ENCODE peak calls at places on chromosomes 1 and 21, in four cellular contexts. One of them, this sample, is unnamed. For H3K4me1, the result is how much of the 10 kb centered on the place peaks cover.

GRCh38 chr1:232988572-232989040 is 38.2 kb downstream of the NTPCR start:
- DNase-seq in thyroid gland: no peak
- DNase-seq in right atrium auricular region: no peak
- DNase-seq in tibial artery: no peak
- DNase-seq in this sample: no peak

GRCh38 chr1:223244366-223245103 is 101.5 kb upstream of the TLR5 start:
- DNase-seq in thyroid gland: no peak
- DNase-seq in right atrium auricular region: no peak
- DNase-seq in tibial artery: no peak
- DNase-seq in this sample: no peak

GRCh38 chr1:155184835-155185782 is 11.5 kb downstream of the TRIM46 start:
- DNase-seq in thyroid gland: no peak
- DNase-seq in right atrium auricular region: no peak
- DNase-seq in tibial artery: no peak
- DNase-seq in this sample: peak

GRCh38 chr1:247119600-247120407 is 15.6 kb upstream of the ZNF669 start:
- DNase-seq in thyroid gland: no peak
- DNase-seq in right atrium auricular region: no peak
- DNase-seq in tibial artery: no peak
- DNase-seq in this sample: no peak

GRCh38 chr1:209893751-209894150 is 44.3 kb upstream of the SYT14 start:
- DNase-seq in thyroid gland: no peak
- DNase-seq in right atrium auricular region: no peak
- DNase-seq in tibial artery: no peak
- DNase-seq in this sample: no peak

GRCh38 chr1:39642796-39643195 is 3.4 kb upstream of the HEYL start:
- DNase-seq in thyroid gland: no peak
- DNase-seq in right atrium auricular region: no peak
- DNase-seq in tibial artery: peak
- DNase-seq in this sample: no peak

GRCh38 chr1:203553501-203553900 is 59.5 kb downstream of the OPTC start:
- DNase-seq in thyroid gland: peak
- DNase-seq in right atrium auricular region: no peak
- DNase-seq in tibial artery: no peak
- DNase-seq in this sample: no peak

GRCh38 chr1:3062616-3063378 is 6.2 kb upstream of the PRDM16 start:
- DNase-seq in thyroid gland: no peak
- DNase-seq in right atrium auricular region: no peak
- DNase-seq in tibial artery: no peak
- DNase-seq in this sample: no peak

GRCh38 chr21:44289381-44290010 is 3.8 kb downstream of the AIRE start:
- DNase-seq in thyroid gland: no peak
- DNase-seq in right atrium auricular region: no peak
- DNase-seq in tibial artery: no peak
- DNase-seq in this sample: no peak

GRCh38 chr1:100921110-100921706 is 25.3 kb downstream of the SLC30A7 start:
- DNase-seq in thyroid gland: no peak
- DNase-seq in right atrium auricular region: no peak
- DNase-seq in tibial artery: no peak
- DNase-seq in this sample: no peak

GRCh38 chr21:33541105-33541711 is 709 bp downstream of the GART start:
- DNase-seq in thyroid gland: no peak
- DNase-seq in right atrium auricular region: no peak
- DNase-seq in tibial artery: no peak
- DNase-seq in this sample: no peak

GRCh38 chr1:174160109-174160473 is 771 bp downstream of the RABGAP1L start:
- DNase-seq in thyroid gland: peak
- DNase-seq in right atrium auricular region: peak
- DNase-seq in tibial artery: peak
- DNase-seq in this sample: peak

GRCh38 chr1:96971849-96972602 is 250.4 kb downstream of the PTBP2 start:
- DNase-seq in thyroid gland: no peak
- DNase-seq in right atrium auricular region: no peak
- DNase-seq in tibial artery: no peak
- DNase-seq in this sample: no peak

GRCh38 chr1:118627435-118627834 is 360.7 kb downstream of the TBX15 start:
- DNase-seq in thyroid gland: no peak
- DNase-seq in right atrium auricular region: no peak
- DNase-seq in tibial artery: no peak
- DNase-seq in this sample: no peak

GRCh38 chr1:30420519-30421050 is 302.8 kb downstream of the MATN1 start:
- DNase-seq in thyroid gland: no peak
- DNase-seq in right atrium auricular region: peak
- DNase-seq in tibial artery: no peak
- DNase-seq in this sample: no peak

GRCh38 chr1:92277105-92277504 is 21.7 kb downstream of the GLMN start:
- DNase-seq in thyroid gland: no peak
- DNase-seq in right atrium auricular region: no peak
- DNase-seq in tibial artery: no peak
- DNase-seq in this sample: no peak

GRCh38 chr1:12172042-12172851 is 5.5 kb downstream of the TNFRSF1B start:
- DNase-seq in thyroid gland: no peak
- DNase-seq in right atrium auricular region: no peak
- DNase-seq in tibial artery: no peak
- DNase-seq in this sample: no peak

GRCh38 chr1:19885821-19886220 is 3.6 kb downstream of the OTUD3 start:
- DNase-seq in thyroid gland: no peak
- DNase-seq in right atrium auricular region: no peak
- DNase-seq in tibial artery: no peak
- DNase-seq in this sample: no peak

GRCh38 chr1:216710042-216710441 is 13.2 kb downstream of the ESRRG start:
- DNase-seq in thyroid gland: no peak
- DNase-seq in right atrium auricular region: no peak
- DNase-seq in tibial artery: no peak
- DNase-seq in this sample: no peak

GRCh38 chr1:2556277-2557145 is at the start of gene TNFRSF14:
- DNase-seq in thyroid gland: peak
- DNase-seq in right atrium auricular region: peak
- DNase-seq in tibial artery: peak
- DNase-seq in this sample: no peak

GRCh38 chr1:19028110-19028509 is 71.6 kb upstream of the IFFO2 start:
- DNase-seq in thyroid gland: no peak
- DNase-seq in right atrium auricular region: no peak
- DNase-seq in tibial artery: no peak
- DNase-seq in this sample: no peak

GRCh38 chr1:192788184-192788583 is 20.7 kb upstream of the RGS2 start:
- DNase-seq in thyroid gland: no peak
- DNase-seq in right atrium auricular region: peak
- DNase-seq in tibial artery: peak
- DNase-seq in this sample: no peak

GRCh38 chr1:41102208-41102607 is 80.7 kb upstream of the SLFNL1 start:
- DNase-seq in thyroid gland: peak
- DNase-seq in right atrium auricular region: peak
- DNase-seq in tibial artery: peak
- DNase-seq in this sample: peak

GRCh38 chr21:17451364-17451869 is 61.4 kb upstream of the CXADR start:
- DNase-seq in thyroid gland: no peak
- DNase-seq in right atrium auricular region: no peak
- DNase-seq in tibial artery: peak
- DNase-seq in this sample: no peak

GRCh38 chr1:112673589-112674439 is 645 bp upstream of the MOV10 start:
- DNase-seq in thyroid gland: peak
- DNase-seq in right atrium auricular region: no peak
- DNase-seq in tibial artery: peak
- DNase-seq in this sample: no peak

GRCh38 chr1:111197598-111198289 is 2.7 kb downstream of the DENND2D start:
- DNase-seq in thyroid gland: no peak
- DNase-seq in right atrium auricular region: peak
- DNase-seq in tibial artery: no peak
- DNase-seq in this sample: no peak

GRCh38 chr1:207922554-207922953 is 11.6 kb upstream of the CD34 start:
- DNase-seq in thyroid gland: no peak
- DNase-seq in right atrium auricular region: no peak
- DNase-seq in tibial artery: no peak
- DNase-seq in this sample: peak

GRCh38 chr1:194843077-194843476 is 1656.7 kb upstream of the B3GALT2 start:
- DNase-seq in thyroid gland: no peak
- DNase-seq in right atrium auricular region: no peak
- DNase-seq in tibial artery: no peak
- DNase-seq in this sample: no peak

GRCh38 chr1:154260127-154260526 is 12.3 kb upstream of the HAX1 start:
- DNase-seq in thyroid gland: no peak
- DNase-seq in right atrium auricular region: no peak
- DNase-seq in tibial artery: no peak
- DNase-seq in this sample: no peak

GRCh38 chr1:13921190-13921589 is 221.2 kb downstream of the PRDM2 start:
- DNase-seq in thyroid gland: no peak
- DNase-seq in right atrium auricular region: no peak
- DNase-seq in tibial artery: no peak
- DNase-seq in this sample: no peak

GRCh38 chr21:38984568-38984967 is 178.8 kb downstream of the ETS2 start:
- DNase-seq in thyroid gland: no peak
- DNase-seq in right atrium auricular region: no peak
- DNase-seq in tibial artery: no peak
- DNase-seq in this sample: no peak

GRCh38 chr1:92736395-92736794 is 48.5 kb downstream of the EVI5 start:
- DNase-seq in thyroid gland: no peak
- DNase-seq in right atrium auricular region: no peak
- DNase-seq in tibial artery: no peak
- DNase-seq in this sample: no peak

GRCh38 chr1:202575906-202576653 is 134.2 kb downstream of the SYT2 start:
- DNase-seq in thyroid gland: no peak
- DNase-seq in right atrium auricular region: no peak
- DNase-seq in tibial artery: no peak
- DNase-seq in this sample: no peak

GRCh38 chr1:170041423-170042207 is 32.9 kb downstream of the KIFAP3 start:
- DNase-seq in thyroid gland: no peak
- DNase-seq in right atrium auricular region: no peak
- DNase-seq in tibial artery: no peak
- DNase-seq in this sample: no peak

GRCh38 chr1:223010552-223011229 is 132.4 kb downstream of the TLR5 start:
- DNase-seq in thyroid gland: no peak
- DNase-seq in right atrium auricular region: no peak
- DNase-seq in tibial artery: no peak
- DNase-seq in this sample: no peak

DNA sequence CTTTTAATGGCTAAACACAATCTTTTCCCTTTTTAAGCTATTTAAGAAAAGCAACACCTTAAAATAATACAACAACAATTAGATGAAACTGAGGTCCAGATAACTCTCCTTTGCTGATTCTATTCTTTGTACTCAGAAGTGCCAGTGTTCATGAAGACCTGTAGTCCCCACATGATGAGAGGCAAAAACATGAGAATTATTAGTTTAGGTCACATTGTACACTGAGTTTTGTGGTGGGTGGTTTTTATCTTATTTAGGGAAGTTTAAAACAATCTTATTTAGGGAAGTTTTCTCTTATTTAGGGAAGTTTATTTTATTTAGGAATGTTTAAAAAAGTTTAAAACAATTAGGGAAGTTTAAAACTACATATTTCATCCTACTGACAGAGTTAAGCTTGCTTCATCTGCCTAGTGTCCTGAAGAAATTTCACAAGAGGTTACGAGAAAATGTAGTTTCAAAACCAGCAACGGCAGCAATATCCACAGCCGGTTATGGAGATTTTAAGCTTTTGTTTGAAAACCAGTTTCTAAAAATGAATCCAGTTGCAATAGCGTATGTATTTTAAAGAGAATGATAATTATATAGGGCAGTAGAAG is 7.8 kb upstream of the OR14I1 start:
- DNase-seq in thyroid gland: no peak
- DNase-seq in right atrium auricular region: no peak
- DNase-seq in tibial artery: no peak
- DNase-seq in this sample: no peak
- H3K4me1 ChIP-seq in thyroid gland: under half
- H3K4me1 ChIP-seq in right atrium auricular region: under half
- H3K4me1 ChIP-seq in tibial artery: under half
- H3K4me1 ChIP-seq in this sample: under half

GRCh38 chr1:221069956-221070355 is 190.7 kb downstream of the HLX start:
- DNase-seq in thyroid gland: no peak
- DNase-seq in right atrium auricular region: no peak
- DNase-seq in tibial artery: no peak
- DNase-seq in this sample: no peak
- H3K4me1 ChIP-seq in thyroid gland: under half
- H3K4me1 ChIP-seq in right atrium auricular region: under half
- H3K4me1 ChIP-seq in tibial artery: under half
- H3K4me1 ChIP-seq in this sample: under half

DNA sequence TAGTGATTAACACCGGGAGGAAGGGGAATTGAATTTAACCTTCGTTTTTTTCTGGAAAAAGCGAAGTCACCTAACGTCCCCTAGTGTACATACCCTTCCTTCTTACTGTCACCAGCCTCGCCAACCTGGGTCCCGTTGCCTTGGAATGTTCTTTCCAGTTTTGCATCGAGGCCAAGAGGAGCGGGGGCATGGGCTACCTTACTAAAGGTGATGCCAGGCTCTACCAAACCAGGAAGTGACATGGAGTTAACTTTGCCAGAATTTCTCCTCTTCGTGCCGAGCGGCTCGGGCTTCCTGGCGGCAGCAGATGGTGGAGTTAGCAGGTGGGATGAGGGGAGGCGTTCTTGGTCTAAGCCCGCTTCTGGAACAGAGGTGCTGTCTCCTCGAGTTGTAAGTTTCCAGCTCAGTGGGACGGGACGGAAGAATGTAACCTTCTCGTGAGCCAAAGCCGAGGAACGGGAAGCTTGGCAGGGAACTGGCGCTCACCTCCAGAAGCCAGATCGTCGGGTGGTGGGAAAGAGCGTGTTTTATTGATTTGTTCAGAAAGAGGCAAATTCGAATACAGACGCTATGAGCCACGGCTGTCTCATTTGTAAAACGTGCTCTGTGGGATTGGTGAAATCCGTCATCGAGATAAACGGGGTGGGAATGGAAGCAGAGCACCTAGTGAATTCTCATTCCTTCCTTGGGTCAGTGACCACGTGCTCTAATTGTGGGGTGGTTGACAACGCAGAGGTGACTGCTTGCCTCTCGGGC is 486 bp downstream of the NIPAL3 start:
- DNase-seq in thyroid gland: peak
- DNase-seq in right atrium auricular region: no peak
- DNase-seq in tibial artery: no peak
- DNase-seq in this sample: no peak
- H3K4me1 ChIP-seq in thyroid gland: under half
- H3K4me1 ChIP-seq in right atrium auricular region: under half
- H3K4me1 ChIP-seq in tibial artery: under half
- H3K4me1 ChIP-seq in this sample: half or more

GRCh38 chr1:167482184-167482583 is 36.1 kb downstream of the CD247 start:
- DNase-seq in thyroid gland: peak
- DNase-seq in right atrium auricular region: no peak
- DNase-seq in tibial artery: no peak
- DNase-seq in this sample: no peak

GRCh38 chr1:167487614-167488013 is 30.7 kb downstream of the CD247 start:
- DNase-seq in thyroid gland: no peak
- DNase-seq in right atrium auricular region: no peak
- DNase-seq in tibial artery: no peak
- DNase-seq in this sample: no peak

GRCh38 chr1:167486090-167486824 is 32.1 kb downstream of the CD247 start:
- DNase-seq in thyroid gland: no peak
- DNase-seq in right atrium auricular region: no peak
- DNase-seq in tibial artery: no peak
- DNase-seq in this sample: peak

GRCh38 chr1:167483790-167484189 is 34.5 kb downstream of the CD247 start:
- DNase-seq in thyroid gland: no peak
- DNase-seq in right atrium auricular region: no peak
- DNase-seq in tibial artery: no peak
- DNase-seq in this sample: no peak

GRCh38 chr1:167484726-167485125 is 33.6 kb downstream of the CD247 start:
- DNase-seq in thyroid gland: no peak
- DNase-seq in right atrium auricular region: no peak
- DNase-seq in tibial artery: no peak
- DNase-seq in this sample: no peak
- H3K4me1 ChIP-seq in thyroid gland: under half
- H3K4me1 ChIP-seq in right atrium auricular region: under half
- H3K4me1 ChIP-seq in tibial artery: under half
- H3K4me1 ChIP-seq in this sample: under half